ENCODE peak calls at places on chromosome 11, in six cellular contexts. G, Z, Q, E, L and D are unnamed samples.

GRCh38 chr11:111913997-111914396 is 1.5 kb downstream of the HSPB2 start:
- DNase-seq in Z (peak), L (no peak), Q (no peak), G (peak), E (peak), D (peak)

GRCh38 chr11:83139310-83139709 is 17.6 kb upstream of the PCF11 start:
- DNase-seq in Q (no peak), E (no peak), Z (no peak), L (no peak), G (no peak), D (no peak)

GRCh38 chr11:105236631-105237030 is 97.1 kb upstream of the CARD18 start:
- DNase-seq in Q (no peak), Z (peak), E (no peak), L (no peak), G (no peak), D (no peak)

GRCh38 chr11:111793863-111794262 is 27.7 kb upstream of the PPP2R1B start:
- DNase-seq in Z (no peak), E (no peak), G (no peak), Q (peak), L (no peak), D (no peak)

GRCh38 chr11:95547186-95547585 is 242.4 kb downstream of the FAM76B start:
- DNase-seq in G (no peak), E (no peak), Z (no peak), Q (no peak), L (no peak), D (no peak)

GRCh38 chr11:23605001-23605400 is 744.7 kb upstream of the CCDC179 start:
- DNase-seq in E (no peak), G (no peak), Q (no peak), Z (peak), L (no peak), D (no peak)

GRCh38 chr11:119484741-119485605 is 62.0 kb upstream of the THY1 start:
- DNase-seq in Z (no peak), L (no peak), E (peak), G (no peak), Q (no peak), D (no peak)

GRCh38 chr11:44609028-44609782 is 43.7 kb downstream of the CD82 start:
- DNase-seq in L (no peak), Q (no peak), Z (no peak), E (no peak), G (no peak), D (no peak)

GRCh38 chr11:32586576-32587190 is 3.1 kb downstream of the EIF3M start:
- DNase-seq in E (no peak), G (no peak), Q (no peak), L (peak), Z (peak), D (no peak)

GRCh38 chr11:77332259-77332658 is 30.8 kb upstream of the GDPD4 start:
- DNase-seq in E (no peak), L (no peak), Q (no peak), G (no peak), Z (no peak), D (no peak)

GRCh38 chr11:6609502-6610015 is 2.5 kb downstream of the TAF10 start:
- DNase-seq in G (no peak), Z (no peak), L (no peak), E (peak), Q (no peak), D (no peak)

GRCh38 chr11:6611092-6612007 is 666 bp downstream of the TAF10 start:
- DNase-seq in L (no peak), G (no peak), Q (no peak), E (peak), Z (peak), D (peak)

GRCh38 chr11:6608726-6609501 is 3.1 kb downstream of the TAF10 start:
- DNase-seq in Q (no peak), L (no peak), G (no peak), E (peak), Z (no peak), D (peak)

GRCh38 chr11:6612008-6612815 is at the start of gene TAF10:
- DNase-seq in G (peak), E (peak), Z (peak), Q (peak), L (peak), D (peak)

GRCh38 chr11:6610591-6610990 is 1.4 kb downstream of the TAF10 start:
- DNase-seq in Q (no peak), L (no peak), E (no peak), Z (no peak), G (no peak), D (no peak)
- H3K4me3 ChIP-seq in Q (peak), L (no peak), E (no peak), Z (peak), G (no peak), D (no peak)

GRCh38 chr11:68399916-68400315 is 60.6 kb upstream of the PPP6R3 start:
- DNase-seq in E (no peak), Q (no peak), G (no peak), Z (no peak), L (no peak), D (no peak)
- H3K4me3 ChIP-seq in E (no peak), Q (no peak), G (no peak), Z (no peak), L (no peak), D (no peak)

GRCh38 chr11:64255135-64256128 is 4.1 kb downstream of the PLCB3 start:
- DNase-seq in Z (no peak), L (no peak), Q (no peak), G (no peak), E (no peak), D (no peak)
- H3K4me3 ChIP-seq in Z (no peak), L (no peak), Q (no peak), G (no peak), E (no peak), D (no peak)

DNA sequence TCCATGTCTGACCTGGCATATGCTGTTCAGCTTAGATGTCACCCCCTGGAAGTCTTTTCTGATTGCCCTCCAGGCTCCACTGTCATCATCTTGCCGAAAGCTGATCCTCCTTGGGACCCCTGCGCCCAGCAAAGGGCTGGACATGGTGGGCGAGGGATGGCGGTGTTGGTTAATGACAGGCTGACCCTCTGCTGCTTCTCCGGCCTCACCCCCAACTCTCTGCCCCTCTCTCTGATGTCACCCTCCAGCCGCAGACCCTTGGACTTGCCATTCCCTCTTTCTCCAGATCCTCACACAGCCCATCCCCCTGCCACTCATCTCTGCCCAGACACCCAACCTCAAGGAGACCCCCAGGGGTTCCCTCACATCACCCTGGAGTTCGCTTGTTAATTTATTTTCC is 2.3 kb downstream of the EHBP1L1 start:
- DNase-seq in L (no peak), Q (no peak), Z (no peak), E (no peak), G (no peak), D (no peak)
- H3K4me3 ChIP-seq in L (no peak), Q (peak), Z (no peak), E (peak), G (peak), D (no peak)

DNA sequence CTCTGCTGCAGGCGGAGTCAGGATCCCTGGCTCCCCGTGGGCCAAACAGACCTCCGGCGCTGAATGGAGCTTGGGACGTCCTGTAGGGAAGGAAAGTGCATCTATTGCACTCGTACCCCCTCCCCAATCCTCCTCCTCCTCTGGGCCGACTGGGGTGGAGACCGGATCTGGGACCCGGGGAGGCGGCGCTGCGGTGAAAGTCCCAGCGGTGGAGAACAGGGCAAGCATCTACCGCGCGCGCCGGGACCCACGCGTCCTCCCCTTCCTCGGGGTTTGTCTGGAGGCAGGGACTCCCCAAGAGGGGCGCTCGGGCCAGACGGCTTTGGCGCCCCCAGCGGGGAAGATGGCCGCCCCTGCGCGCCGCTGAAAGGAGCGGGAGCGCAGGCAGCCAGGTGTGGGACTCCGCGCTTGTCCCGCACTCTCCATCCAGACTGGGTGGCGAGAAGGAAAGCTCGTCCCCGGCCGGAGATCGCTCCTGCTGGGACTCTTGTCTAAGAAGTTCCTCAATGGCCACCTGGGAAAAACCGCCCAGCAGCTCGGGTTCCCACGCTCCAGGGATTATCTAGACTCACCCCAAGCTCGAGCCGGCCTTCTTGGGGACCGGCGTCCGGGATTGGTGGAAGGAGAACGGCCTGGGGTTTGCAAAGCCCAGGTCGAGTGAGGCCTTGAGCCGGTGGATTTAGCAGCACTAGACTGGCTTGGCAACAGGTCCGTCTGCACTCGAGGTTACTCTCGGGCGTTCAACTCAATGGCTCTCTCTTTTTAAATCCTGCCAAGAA is 718 bp downstream of the FADS2 start:
- DNase-seq in G (no peak), Z (peak), E (no peak), L (peak), Q (peak), D (peak)
- H3K4me3 ChIP-seq in G (peak), Z (peak), E (peak), L (peak), Q (peak), D (peak)

DNA sequence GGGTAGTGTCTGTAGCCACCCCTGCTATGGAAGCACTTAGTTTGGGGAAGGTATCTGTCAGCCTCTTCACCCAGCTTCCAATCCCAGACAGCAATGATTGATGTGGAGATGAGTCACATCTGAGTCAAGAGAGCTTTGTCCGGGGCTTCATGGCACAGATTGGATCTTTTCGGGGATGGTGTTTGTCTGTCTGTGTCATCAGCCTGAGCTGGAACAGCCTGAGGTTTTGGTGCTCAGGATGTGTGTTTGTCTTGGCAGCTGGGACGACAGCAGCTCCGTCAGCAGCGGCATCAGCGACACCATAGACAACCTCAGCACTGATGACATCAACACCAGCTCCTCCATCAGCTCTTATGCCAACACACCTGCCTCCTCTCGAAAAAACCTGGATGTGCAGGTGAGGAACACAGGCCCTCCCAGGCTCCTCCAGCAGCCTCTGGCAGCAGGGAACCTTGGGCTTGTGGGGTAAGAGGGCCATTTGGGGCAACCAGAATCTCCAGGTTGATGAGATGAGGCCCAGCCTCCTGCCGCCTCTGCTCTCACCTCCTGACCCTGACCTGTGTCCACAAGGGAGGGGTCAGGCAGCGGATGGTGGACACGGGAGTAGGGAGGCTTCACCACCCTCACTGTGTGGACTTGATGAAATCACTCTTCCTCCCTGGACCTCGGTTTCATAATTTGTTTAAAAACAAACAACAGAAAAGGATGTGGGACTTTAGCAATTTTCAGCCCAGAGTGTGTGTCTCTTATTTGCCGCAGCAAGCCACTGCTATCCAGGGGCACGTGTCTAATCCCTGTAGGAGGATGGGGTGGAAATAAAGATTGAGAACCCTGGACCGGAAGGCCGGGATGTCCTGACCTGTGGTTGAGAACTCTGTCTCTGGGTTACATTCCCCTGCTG is 124.3 kb downstream of the DBX1 start:
- DNase-seq in Q (peak), L (no peak), E (peak), G (peak), Z (peak), D (no peak)
- H3K4me3 ChIP-seq in Q (no peak), L (no peak), E (no peak), G (no peak), Z (no peak), D (no peak)

GRCh38 chr11:73632996-73633395 is 13.4 kb upstream of the PLEKHB1 start:
- DNase-seq in E (no peak), Q (no peak), Z (no peak), G (no peak), L (no peak), D (no peak)

GRCh38 chr11:73637012-73637411 is 9.4 kb upstream of the PLEKHB1 start:
- DNase-seq in Q (no peak), Z (no peak), G (no peak), L (no peak), E (no peak), D (no peak)

GRCh38 chr11:73640567-73640966 is 5.8 kb upstream of the PLEKHB1 start:
- DNase-seq in L (no peak), G (no peak), E (no peak), Q (no peak), Z (no peak), D (no peak)

GRCh38 chr11:73633999-73634398 is 12.4 kb upstream of the PLEKHB1 start:
- DNase-seq in Q (no peak), L (no peak), G (no peak), Z (no peak), E (no peak), D (no peak)

DNA sequence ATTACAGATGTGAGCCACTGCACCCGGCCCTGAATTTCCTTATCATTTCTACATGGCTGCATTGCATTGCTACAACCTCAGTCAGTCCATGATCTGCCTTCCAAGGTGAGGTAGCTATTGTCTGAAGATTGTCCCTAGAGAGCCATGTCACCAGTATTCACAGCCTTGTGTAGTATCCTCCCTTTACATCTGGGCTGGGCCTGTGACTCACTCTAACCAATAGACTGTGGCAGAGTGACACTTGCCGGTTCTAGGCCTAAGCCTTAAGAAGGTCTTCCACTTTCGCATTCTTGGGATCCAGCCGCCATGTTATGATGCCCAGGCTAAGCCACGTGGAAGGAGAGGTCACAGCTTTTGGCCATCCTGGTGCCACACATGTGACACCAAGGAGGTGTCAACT is 10.1 kb upstream of the PLEKHB1 start:
- DNase-seq in Q (no peak), G (no peak), L (no peak), Z (no peak), E (no peak), D (no peak)
- H3K4me3 ChIP-seq in Q (no peak), G (no peak), L (no peak), Z (no peak), E (no peak), D (no peak)

DNA sequence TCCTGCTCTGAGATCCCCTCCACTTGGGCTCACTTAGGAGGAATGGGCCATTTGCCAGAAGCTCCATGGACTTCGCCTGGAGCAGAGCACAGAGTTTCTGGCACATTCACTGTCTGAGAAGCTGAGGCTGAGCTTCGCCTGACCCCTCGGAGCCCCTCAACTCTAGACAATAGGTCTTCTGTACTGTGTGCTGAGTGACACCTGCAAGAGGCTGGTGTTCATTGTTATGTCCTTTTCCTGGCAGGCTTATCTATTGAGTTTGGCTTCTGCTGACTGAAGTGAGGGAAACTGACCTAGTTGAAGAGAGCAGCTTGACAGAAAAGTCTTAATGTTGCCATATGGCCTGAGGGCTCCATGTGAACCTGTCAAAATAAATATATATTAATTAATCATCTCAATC is 124.3 kb downstream of the EHF start:
- DNase-seq in Z (peak), L (peak), E (no peak), Q (no peak), G (no peak), D (no peak)
- H3K4me3 ChIP-seq in Z (no peak), L (no peak), E (no peak), Q (no peak), G (no peak), D (no peak)

DNA sequence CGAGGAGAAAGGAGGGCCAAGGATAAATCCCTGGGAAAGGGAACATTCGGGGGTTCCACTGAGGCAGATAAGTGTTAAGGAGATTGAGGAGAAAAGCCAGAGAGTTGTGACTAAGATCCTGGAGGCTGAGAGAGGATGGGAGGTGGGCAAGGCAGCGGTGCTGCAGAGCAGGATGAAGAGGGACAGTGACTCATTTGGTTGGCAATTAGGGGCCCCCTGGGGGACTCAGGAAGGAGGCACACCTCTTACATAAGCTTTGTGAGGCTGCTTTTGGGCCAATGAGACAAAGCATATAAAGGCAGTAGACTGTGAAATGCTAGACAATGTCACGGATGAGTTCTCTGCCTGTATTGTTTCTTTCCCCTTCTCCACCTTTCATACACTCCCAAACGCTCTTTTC is 246.7 kb upstream of the KIRREL3 start:
- DNase-seq in E (no peak), L (no peak), G (no peak), Q (no peak), Z (no peak), D (no peak)
- H3K4me3 ChIP-seq in E (no peak), L (no peak), G (no peak), Q (no peak), Z (no peak), D (no peak)